ENCODE peak calls at places on chromosomes 2 and 18, in eight cellular contexts. T is pancreas; F is AG04449; X is AG10803; G is WERI-Rb-1; I is A549; C is IMR-90; S is CD8-positive, alpha-beta T cell. Z is an unnamed sample.

GRCh38 chr2:106561803-106562202 is 74.6 kb downstream of the CD8B2 start:
- DNase-seq in T (no peak), F (no peak), X (no peak), G (no peak), I (no peak), C (no peak), S (no peak), Z (no peak)

GRCh38 chr2:111918383-111918806 is 20.0 kb downstream of the MERTK start:
- DNase-seq in T (no peak), F (peak; percentile 68), X (peak; percentile 89), G (no peak), I (no peak), C (peak; percentile 97), S (no peak), Z (peak; percentile 49)

GRCh38 chr2:181025004-181025403 is 44.6 kb downstream of the UBE2E3 start:
- DNase-seq in T (no peak), F (no peak), X (no peak), G (no peak), I (no peak), C (peak; percentile 8), S (no peak), Z (no peak)

GRCh38 chr2:202771741-202772470 is 99.7 kb downstream of the ICA1L start:
- DNase-seq in T (peak; percentile 31), F (no peak), X (peak; percentile 11), G (no peak), I (no peak), C (peak; percentile 75), S (no peak), Z (no peak)

GRCh38 chr2:18346364-18346763 is 214.1 kb downstream of the RDH14 start:
- DNase-seq in T (no peak), F (no peak), X (no peak), G (no peak), I (no peak), C (no peak), S (no peak), Z (no peak)

GRCh38 chr2:126429129-126429528 is 226.8 kb upstream of the GYPC start:
- DNase-seq in T (no peak), F (no peak), X (no peak), G (no peak), I (no peak), C (no peak), S (no peak), Z (no peak)

GRCh38 chr2:108630567-108631405 is 88.5 kb upstream of the RANBP2 start:
- DNase-seq in T (no peak), F (no peak), X (no peak), G (no peak), I (no peak), C (peak; percentile 51), S (no peak), Z (no peak)

GRCh38 chr2:168913495-168913894 is 12.4 kb downstream of the G6PC2 start:
- DNase-seq in T (no peak), F (no peak), X (no peak), G (no peak), I (no peak), C (no peak), S (no peak), Z (no peak)

GRCh38 chr18:78813898-78814297 is 165.7 kb upstream of the SALL3 start:
- DNase-seq in T (no peak), F (no peak), X (no peak), G (no peak), I (no peak), C (no peak), S (no peak), Z (no peak)

GRCh38 chr2:65063426-65063825 is 7.2 kb downstream of the CEP68 start:
- DNase-seq in T (no peak), F (no peak), X (peak; percentile 50), G (peak; percentile 50), I (no peak), C (no peak), S (no peak), Z (no peak)

GRCh38 chr2:212392048-212392447 is 146.6 kb downstream of the ERBB4 start:
- DNase-seq in T (no peak), F (no peak), X (peak; percentile 56), G (no peak), I (no peak), C (peak; percentile 3), S (no peak), Z (no peak)

GRCh38 chr2:7363906-7364305 is 446.7 kb downstream of the RNF144A start:
- DNase-seq in T (no peak), F (no peak), X (no peak), G (peak; percentile 35), I (no peak), C (no peak), S (no peak), Z (no peak)

GRCh38 chr2:42906557-42907380 is 114.4 kb upstream of the HAAO start:
- DNase-seq in T (no peak), F (no peak), X (peak; percentile 84), G (peak; percentile 71), I (no peak), C (peak; percentile 27), S (no peak), Z (no peak)

GRCh38 chr2:42906115-42906556 is 113.8 kb upstream of the HAAO start:
- DNase-seq in T (no peak), F (no peak), X (no peak), G (no peak), I (no peak), C (no peak), S (no peak), Z (no peak)

GRCh38 chr2:42904576-42904876 is 112.1 kb upstream of the HAAO start:
- DNase-seq in T (no peak), F (no peak), X (no peak), G (no peak), I (no peak), C (no peak), S (no peak), Z (no peak)

GRCh38 chr2:42903821-42904575 is 111.6 kb upstream of the HAAO start:
- DNase-seq in T (no peak), F (no peak), X (no peak), G (peak; percentile 70), I (no peak), C (no peak), S (no peak), Z (no peak)

GRCh38 chr2:42905341-42906114 is 113.1 kb upstream of the HAAO start:
- DNase-seq in T (no peak), F (no peak), X (peak; percentile 71), G (peak; percentile 21), I (no peak), C (no peak), S (no peak), Z (no peak)
- TF ChIP-seq CTCF in T (no peak), F (peak; percentile 32), X (peak; percentile 42), G (peak; percentile 14), I (no peak), C (no peak), S (no peak), Z (no peak)

DNA sequence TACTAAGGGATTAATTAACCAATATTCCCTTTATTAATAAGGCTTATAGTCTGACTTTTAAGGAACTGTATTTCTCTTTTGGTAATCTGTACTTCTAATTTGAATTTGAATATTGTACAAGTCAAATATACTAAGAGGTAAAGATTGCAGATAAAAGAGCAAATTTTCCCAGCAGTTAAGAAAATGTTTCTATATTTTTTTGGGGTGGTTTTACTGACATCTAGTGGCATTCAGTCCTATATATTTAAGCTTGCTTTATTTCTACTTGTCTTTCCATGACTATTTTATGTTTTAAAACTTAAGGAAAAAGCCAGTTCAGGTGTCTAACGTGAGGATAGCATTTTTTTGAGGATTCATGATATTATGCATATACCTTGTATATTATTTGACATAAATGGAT is 41.6 kb downstream of the TDRD15 start:
- DNase-seq in T (no peak), F (no peak), X (no peak), G (no peak), I (no peak), C (peak; percentile 1), S (no peak), Z (no peak)
- TF ChIP-seq CTCF in T (no peak), F (no peak), X (no peak), G (no peak), I (peak; percentile 28), C (peak; percentile 22), S (no peak), Z (no peak)

DNA sequence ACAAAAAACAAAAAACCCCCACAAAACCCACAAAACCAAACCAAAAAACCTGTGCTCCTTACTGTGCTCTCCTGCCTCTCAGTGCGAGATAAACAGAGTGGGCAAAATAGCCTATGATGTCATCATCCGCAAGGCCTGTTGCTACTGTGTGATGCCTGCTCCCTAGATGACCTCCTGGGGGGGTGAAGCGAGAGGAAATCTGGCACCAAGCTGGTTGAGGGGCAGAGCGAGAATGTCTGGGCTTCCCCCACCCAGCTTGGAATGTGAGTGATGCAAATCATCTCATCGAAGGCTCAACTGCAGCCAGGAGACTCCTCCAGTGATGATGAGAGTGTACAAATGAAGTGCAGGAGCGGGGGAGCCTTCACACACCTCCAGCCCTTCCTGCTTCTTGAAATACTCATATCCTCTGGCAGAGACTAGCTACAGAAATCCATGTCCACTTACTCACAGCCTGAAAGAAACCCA is 57.7 kb upstream of the MAP4K3 start:
- DNase-seq in T (no peak), F (peak; percentile 97), X (peak; percentile 99), G (no peak), I (peak; percentile 64), C (peak; percentile 98), S (no peak), Z (peak; percentile 21)
- TF ChIP-seq CTCF in T (no peak), F (no peak), X (no peak), G (no peak), I (no peak), C (no peak), S (no peak), Z (no peak)

GRCh38 chr18:44320619-44321460 is 359.8 kb upstream of the SETBP1 start:
- DNase-seq in T (no peak), F (no peak), X (no peak), G (no peak), I (no peak), C (no peak), S (no peak), Z (no peak)

GRCh38 chr18:44323125-44323524 is 357.6 kb upstream of the SETBP1 start:
- DNase-seq in T (no peak), F (no peak), X (no peak), G (no peak), I (no peak), C (no peak), S (no peak), Z (no peak)

GRCh38 chr18:44321868-44322590 is 358.7 kb upstream of the SETBP1 start:
- DNase-seq in T (no peak), F (no peak), X (no peak), G (no peak), I (no peak), C (no peak), S (no peak), Z (no peak)

GRCh38 chr18:44324361-44324760 is 356.3 kb upstream of the SETBP1 start:
- DNase-seq in T (no peak), F (no peak), X (no peak), G (no peak), I (no peak), C (no peak), S (no peak), Z (no peak)

DNA sequence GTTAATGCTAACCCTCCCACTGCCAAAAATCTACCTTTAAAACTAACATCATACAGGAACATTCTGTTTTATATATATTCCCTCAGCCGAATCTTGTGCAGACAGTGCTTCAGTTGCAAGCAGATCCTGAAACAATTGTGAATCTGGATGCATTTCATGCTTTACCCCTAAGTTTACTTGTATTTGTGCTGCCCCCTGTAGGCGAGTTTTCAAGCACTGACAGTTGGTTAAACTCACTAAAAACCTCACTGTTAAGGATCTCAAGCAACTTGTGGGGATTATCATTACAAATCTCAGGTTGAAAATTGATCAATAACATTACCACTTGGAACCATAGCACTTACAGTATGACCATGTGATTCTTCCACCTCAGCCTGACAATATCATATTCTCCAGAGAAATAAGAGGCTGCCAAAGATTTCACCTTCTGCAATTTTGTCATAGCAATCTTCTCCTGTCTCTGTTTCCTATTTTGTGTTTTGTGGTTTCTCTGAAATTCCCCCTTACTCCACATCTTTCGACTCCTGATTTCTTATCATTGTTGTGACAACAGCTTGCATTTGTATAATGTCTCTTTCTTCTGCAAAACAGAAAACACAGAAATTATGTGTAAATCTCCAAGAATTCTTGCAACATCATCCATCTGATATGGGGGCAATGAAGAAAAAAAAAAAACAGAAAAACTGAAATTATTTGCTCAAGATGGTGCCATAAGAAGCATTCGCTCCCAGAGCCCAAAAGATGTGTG is 354.6 kb upstream of the SETBP1 start:
- DNase-seq in T (peak; percentile 60), F (peak; percentile 10), X (peak; percentile 64), G (peak; percentile 56), I (peak; percentile 0), C (peak; percentile 61), S (no peak), Z (peak; percentile 56)
- TF ChIP-seq CTCF in T (no peak), F (peak; percentile 58), X (peak; percentile 75), G (peak; percentile 48), I (no peak), C (peak; percentile 30), S (no peak), Z (peak; percentile 59)

Z was measured in mesothelial cell of epicardium.